ENCODE peak calls at places on chromosome X, in five cellular contexts. O is GM06990; C is NCI-H1048; M is activated naive CD8-positive, alpha-beta T cell treated with anti-CD3 and anti-CD28 coated beads, Interleukin-2, amount 50 U/mL, for 24 hours; G is transverse colon. V is an unnamed sample.

GRCh38 chrX:153638436-153639176 is 8.4 kb upstream of the DUSP9 start:
- DNase-seq in O (no peak), C (no peak), M (no peak), G (no peak), V (peak)

GRCh38 chrX:76850851-76851250 is 423.3 kb downstream of the MAGEE1 start:
- DNase-seq in O (no peak), C (no peak), M (no peak), G (no peak), V (peak)

GRCh38 chrX:45633419-45633818 is 432.7 kb upstream of the DIPK2B start:
- DNase-seq in O (no peak), C (no peak), M (no peak), G (no peak), V (no peak)

GRCh38 chrX:41870719-41871151 is 52.6 kb downstream of the CASK start:
- DNase-seq in O (no peak), C (no peak), M (no peak), G (peak), V (no peak)

GRCh38 chrX:53048169-53049126 is at the start of gene GPR173:
- DNase-seq in O (no peak), C (peak), M (no peak), G (peak), V (peak)

GRCh38 chrX:53992589-53992988 is 51.7 kb downstream of the PHF8 start:
- DNase-seq in O (no peak), C (no peak), M (no peak), G (no peak), V (no peak)

GRCh38 chrX:137749282-137749681 is 183.4 kb downstream of the ZIC3 start:
- DNase-seq in O (no peak), C (no peak), M (no peak), G (no peak), V (no peak)

GRCh38 chrX:69231903-69232302 is 66.7 kb upstream of the PJA1 start:
- DNase-seq in O (no peak), C (no peak), M (no peak), G (no peak), V (no peak)

GRCh38 chrX:13279279-13280009 is 40.4 kb downstream of the ATXN3L start:
- DNase-seq in O (no peak), C (no peak), M (no peak), G (no peak), V (no peak)

GRCh38 chrX:77160301-77160700 is 286.9 kb upstream of the FGF16 start:
- DNase-seq in O (peak), C (no peak), M (peak), G (no peak), V (peak)

GRCh38 chrX:109826954-109827708 is 94.1 kb upstream of the ACSL4 start:
- DNase-seq in O (no peak), C (no peak), M (no peak), G (no peak), V (no peak)

GRCh38 chrX:153900806-153901752 is 3.4 kb upstream of the AVPR2 start:
- DNase-seq in O (peak), C (no peak), M (peak), G (peak), V (peak)

GRCh38 chrX:151981129-151981528 is 6.7 kb upstream of the GABRE start:
- DNase-seq in O (no peak), C (no peak), M (no peak), G (no peak), V (peak)

GRCh38 chrX:28756175-28756574 is 168.9 kb downstream of the IL1RAPL1 start:
- DNase-seq in O (no peak), C (no peak), M (no peak), G (no peak), V (no peak)

GRCh38 chrX:69153060-69153730 is 12.1 kb downstream of the PJA1 start:
- DNase-seq in O (no peak), C (no peak), M (no peak), G (no peak), V (peak)

GRCh38 chrX:51743179-51743957 is at the start of gene GSPT2:
- DNase-seq in O (peak), C (no peak), M (peak), G (peak), V (peak)

GRCh38 chrX:150211988-150212387 is 151.1 kb upstream of the MAMLD1 start:
- DNase-seq in O (no peak), C (no peak), M (no peak), G (no peak), V (no peak)

GRCh38 chrX:71096702-71097032 is 1.0 kb downstream of the FOXO4 start:
- DNase-seq in O (no peak), C (no peak), M (no peak), G (no peak), V (no peak)

GRCh38 chrX:40299502-40300118 is 201.9 kb upstream of the BCOR start:
- DNase-seq in O (peak), C (no peak), M (no peak), G (no peak), V (no peak)

GRCh38 chrX:67555578-67556203 is 11.9 kb downstream of the AR start:
- DNase-seq in O (no peak), C (peak), M (no peak), G (peak), V (peak)

V was measured in NCI-H82.